ENCODE peak calls at places on chromosomes 6 and 20, in seven cellular contexts. X is DMS 273 treated with DMSO at 0.1 percent for 48 hours, M is GM10248, R is spleen, W is COR-L47, Q is HFFc6, U is NCI-H748 treated with DMSO at 0.1 percent for 48 hours. H is an unnamed sample.

GRCh38 chr6:156279306-156279969 is 497.7 kb upstream of the ARID1B start:
- DNase-seq in X (no peak), M (no peak), R (no peak), W (no peak), Q (no peak), U (peak), H (no peak)

GRCh38 chr20:37396520-37397075 is 50.7 kb downstream of the SRC start:
- DNase-seq in X (no peak), M (no peak), R (no peak), W (no peak), Q (no peak), U (peak), H (no peak)

GRCh38 chr6:11772109-11772830 is 6.3 kb downstream of the ADTRP start:
- DNase-seq in X (no peak), M (no peak), R (no peak), W (no peak), Q (peak), U (no peak), H (no peak)

GRCh38 chr6:150567823-150568383 is 31.8 kb upstream of the PLEKHG1 start:
- DNase-seq in X (peak), M (no peak), R (no peak), W (no peak), Q (no peak), U (no peak), H (no peak)

GRCh38 chr6:16849280-16850210 is 88.3 kb upstream of the ATXN1 start:
- DNase-seq in X (no peak), M (no peak), R (no peak), W (peak), Q (peak), U (peak), H (no peak)

GRCh38 chr6:32113386-32114352 is 4.5 kb upstream of the TNXB start:
- DNase-seq in X (no peak), M (no peak), R (peak), W (peak), Q (peak), U (no peak), H (no peak)

GRCh38 chr6:135270676-135271536 is 89.8 kb downstream of the MYB start:
- DNase-seq in X (no peak), M (no peak), R (no peak), W (peak), Q (no peak), U (peak), H (peak)

GRCh38 chr6:148059869-148060268 is 282.8 kb upstream of the SASH1 start:
- DNase-seq in X (no peak), M (no peak), R (no peak), W (no peak), Q (no peak), U (no peak), H (no peak)

GRCh38 chr6:134230087-134230717 is 87.7 kb downstream of the SGK1 start:
- DNase-seq in X (no peak), M (no peak), R (peak), W (no peak), Q (no peak), U (no peak), H (no peak)

GRCh38 chr20:50136822-50137599 is 16.5 kb downstream of the PEDS1 start:
- DNase-seq in X (no peak), M (no peak), R (no peak), W (no peak), Q (no peak), U (no peak), H (no peak)

GRCh38 chr6:71599366-71599765 is 287.0 kb upstream of the RIMS1 start:
- DNase-seq in X (no peak), M (no peak), R (no peak), W (no peak), Q (no peak), U (no peak), H (no peak)

GRCh38 chr20:57262244-57263126 is 4.0 kb downstream of the BMP7 start:
- DNase-seq in X (no peak), M (no peak), R (no peak), W (no peak), Q (no peak), U (no peak), H (peak)